ENCODE peak calls at places on chromosomes 12 and 14, in nine cellular contexts. B is GM23338; Y is NCI-H82; J is GOT3; G is stimulated activated naive B cell treated with anti-CD40 and anti-IgM and Interleukin-4, amounts not matched to agents 10 μg/mL and 1 μg/mL and 100 μg/mL, for 72 hours; F is ovary; E is occipital lobe; L is myocyte; V is Kasumi-1. S is an unnamed sample.

GRCh38 chr14:35416108-35416750 is 11.7 kb upstream of the NFKBIA start:
- DNase-seq in B (no peak), Y (no peak), J (no peak), G (peak; percentile 59), F (no peak), E (no peak), L (peak; percentile 40), V (no peak), S (peak; percentile 57)

GRCh38 chr12:70154960-70155589 is 88.2 kb upstream of the CNOT2 start:
- DNase-seq in B (peak; percentile 69), Y (peak; percentile 14), J (no peak), G (no peak), F (no peak), E (no peak), L (no peak), V (peak; percentile 13), S (no peak)

GRCh38 chr12:22443379-22444316 is 100.7 kb downstream of the C2CD5 start:
- DNase-seq in B (peak; percentile 96), Y (peak; percentile 94), J (no peak), G (peak; percentile 46), F (peak; percentile 47), E (peak; percentile 41), L (peak; percentile 81), V (peak; percentile 92), S (peak; percentile 40)

GRCh38 chr14:59482471-59483331 is 1.5 kb downstream of the L3HYPDH start:
- DNase-seq in B (no peak), Y (no peak), J (peak; percentile 4), G (no peak), F (peak; percentile 21), E (peak; percentile 12), L (peak; percentile 70), V (no peak), S (no peak)

GRCh38 chr14:37583358-37584210 is 11.5 kb downstream of the FOXA1 start:
- DNase-seq in B (peak; percentile 67), Y (peak; percentile 50), J (no peak), G (no peak), F (no peak), E (no peak), L (no peak), V (no peak), S (no peak)

GRCh38 chr12:122421815-122422737 is at the start of gene CLIP1:
- DNase-seq in B (peak; percentile 84), Y (peak; percentile 72), J (peak; percentile 35), G (peak; percentile 53), F (peak; percentile 63), E (peak; percentile 37), L (peak; percentile 80), V (peak; percentile 55), S (peak; percentile 47)

GRCh38 chr12:27206801-27207502 is 37.1 kb upstream of the STK38L start:
- DNase-seq in B (no peak), Y (no peak), J (no peak), G (no peak), F (no peak), E (no peak), L (no peak), V (no peak), S (no peak)

GRCh38 chr14:59869381-59870255 is 958 bp downstream of the RTN1 start:
- DNase-seq in B (peak; percentile 66), Y (peak; percentile 85), J (no peak), G (no peak), F (no peak), E (no peak), L (no peak), V (no peak), S (no peak)

GRCh38 chr12:66044731-66045130 is 85.8 kb downstream of the LLPH start:
- DNase-seq in B (no peak), Y (no peak), J (no peak), G (no peak), F (no peak), E (no peak), L (peak; percentile 44), V (no peak), S (no peak)

GRCh38 chr12:45415393-45415817 is 199.5 kb downstream of the ANO6 start:
- DNase-seq in B (no peak), Y (no peak), J (peak; percentile 82), G (peak; percentile 35), F (no peak), E (no peak), L (peak; percentile 99), V (peak; percentile 64), S (no peak)

GRCh38 chr12:49990269-49990668 is 17.5 kb downstream of the AQP6 start:
- DNase-seq in B (no peak), Y (no peak), J (no peak), G (no peak), F (no peak), E (no peak), L (no peak), V (no peak), S (no peak)

GRCh38 chr12:25859976-25860375 is 98.5 kb upstream of the RASSF8 start:
- DNase-seq in B (no peak), Y (no peak), J (no peak), G (no peak), F (no peak), E (no peak), L (no peak), V (no peak), S (no peak)

S was measured in activated gamma-delta T cell treated with Interleukin-2 at 50 U/mL for 16 hours.